ENCODE peak calls at places on chromosomes 4 and X, in seven cellular contexts. W is T-helper 1 cell; P is iris pigment epithelial cell; Y is central memory CD4-positive, alpha-beta T cell; V is GM18507; B is effector memory CD8-positive, alpha-beta T cell; O is mammary epithelial cell. T is an unnamed sample.

GRCh38 chr4:135838889-135839288 is 1637.3 kb upstream of the PABPC4L start:
- DNase-seq in V (no peak), B (no peak), W (no peak), O (no peak), P (peak; percentile 45), Y (no peak), T (no peak)

GRCh38 chrX:17968367-17968766 is 107.3 kb upstream of the RAI2 start:
- DNase-seq in O (no peak), P (no peak), B (no peak), V (no peak), Y (no peak), W (no peak), T (no peak)

GRCh38 chr4:93573285-93573684 is 255.3 kb upstream of the ATOH1 start:
- DNase-seq in Y (no peak), P (no peak), V (no peak), O (no peak), B (no peak), W (no peak), T (no peak)

GRCh38 chr4:91198951-91199350 is 1071.8 kb downstream of the CCSER1 start:
- DNase-seq in W (no peak), Y (no peak), O (no peak), V (no peak), B (no peak), P (peak; percentile 0), T (no peak)

GRCh38 chrX:115191490-115192243 is 2.5 kb downstream of the RBMXL3 start:
- DNase-seq in B (no peak), Y (no peak), P (no peak), W (no peak), V (no peak), O (no peak), T (no peak)

GRCh38 chrX:124332481-124333424 is at the start of gene TEX13D:
- DNase-seq in B (no peak), V (no peak), O (no peak), W (no peak), P (no peak), Y (no peak), T (no peak)

GRCh38 chr4:153432971-153433752 is 33.0 kb upstream of the TMEM131L start:
- DNase-seq in Y (peak; percentile 73), W (peak; percentile 92), O (peak; percentile 94), B (peak; percentile 63), V (peak; percentile 65), P (peak; percentile 97), T (peak; percentile 65)

GRCh38 chr4:184424993-184425758 is 49.2 kb downstream of the IRF2 start:
- DNase-seq in Y (no peak), O (peak; percentile 61), B (no peak), V (no peak), P (no peak), W (no peak), T (no peak)

GRCh38 chr4:153497091-153497531 is 31.0 kb downstream of the TMEM131L start:
- DNase-seq in Y (peak; percentile 66), O (peak; percentile 84), B (no peak), W (peak; percentile 74), P (peak; percentile 68), V (no peak), T (no peak)

GRCh38 chr4:166622425-166622977 is 611.8 kb downstream of the SPOCK3 start:
- DNase-seq in V (no peak), B (no peak), W (no peak), Y (no peak), O (no peak), P (no peak), T (no peak)

GRCh38 chrX:11437642-11438379 is 144.6 kb downstream of the AMELX start:
- DNase-seq in O (no peak), Y (no peak), V (no peak), W (no peak), B (no peak), P (peak; percentile 84), T (peak; percentile 45)

GRCh38 chr4:38531126-38531737 is 132.8 kb upstream of the KLF3 start:
- DNase-seq in O (no peak), Y (no peak), W (no peak), B (no peak), V (no peak), P (peak; percentile 24), T (no peak)

GRCh38 chr4:10172278-10173038 is 55.9 kb upstream of the WDR1 start:
- DNase-seq in Y (no peak), B (no peak), O (no peak), W (no peak), P (no peak), V (no peak), T (peak; percentile 28)

GRCh38 chr4:74451214-74451661 is 6.3 kb downstream of the AREG start:
- DNase-seq in B (no peak), O (peak; percentile 63), W (no peak), V (no peak), P (peak; percentile 79), Y (no peak), T (peak; percentile 95)

GRCh38 chrX:7614616-7615015 is 228.4 kb upstream of the VCX start:
- DNase-seq in B (no peak), W (no peak), O (no peak), Y (no peak), V (no peak), P (no peak), T (no peak)

GRCh38 chr4:40648141-40648540 is 18.5 kb upstream of the RBM47 start:
- DNase-seq in W (no peak), Y (no peak), O (no peak), P (no peak), V (no peak), B (no peak), T (no peak)

GRCh38 chr4:24419147-24420034 is 165.0 kb downstream of the DHX15 start:
- DNase-seq in B (peak; percentile 33), W (peak; percentile 41), O (peak; percentile 50), Y (peak; percentile 30), P (peak; percentile 56), V (peak; percentile 43), T (peak; percentile 26)

GRCh38 chrX:119105826-119106225 is 21.8 kb downstream of the KIAA1210 start:
- DNase-seq in Y (no peak), O (no peak), B (no peak), W (no peak), V (no peak), P (peak; percentile 65), T (no peak)

GRCh38 chr4:40976343-40976742 is 226.6 kb downstream of the NSUN7 start:
- DNase-seq in W (peak; percentile 13), Y (no peak), P (peak; percentile 49), V (no peak), B (no peak), O (peak; percentile 42), T (peak; percentile 55)

GRCh38 chrX:148872881-148873280 is 372.5 kb downstream of the AFF2 start:
- DNase-seq in W (no peak), V (no peak), Y (no peak), B (no peak), P (no peak), O (no peak), T (no peak)

GRCh38 chrX:53440631-53441517 is 6.7 kb upstream of the HSD17B10 start:
- DNase-seq in W (peak; percentile 34), P (peak; percentile 61), V (no peak), O (peak; percentile 72), B (no peak), Y (no peak), T (no peak)

GRCh38 chr4:628346-628745 is 3.0 kb downstream of the PDE6B start:
- DNase-seq in O (no peak), V (no peak), W (no peak), B (no peak), P (no peak), Y (no peak), T (no peak)

GRCh38 chr4:48651869-48652447 is 128.1 kb downstream of the FRYL start:
- DNase-seq in P (no peak), B (no peak), W (no peak), Y (no peak), V (no peak), O (peak; percentile 87), T (no peak)

GRCh38 chr4:28391877-28392276 is 1531.2 kb downstream of the STIM2 start:
- DNase-seq in B (no peak), W (no peak), P (peak; percentile 26), O (peak; percentile 29), V (no peak), Y (no peak), T (no peak)

GRCh38 chrX:20265726-20266681 is 705 bp downstream of the RPS6KA3 start:
- DNase-seq in B (peak; percentile 17), V (no peak), Y (no peak), P (peak; percentile 28), O (peak; percentile 16), W (peak; percentile 20), T (no peak)

GRCh38 chrX:7086384-7086783 is 61.1 kb upstream of the STS start:
- DNase-seq in B (no peak), W (no peak), P (no peak), O (no peak), V (no peak), Y (no peak), T (no peak)

GRCh38 chr4:27148211-27148895 is 287.7 kb downstream of the STIM2 start:
- DNase-seq in O (no peak), W (no peak), B (no peak), V (no peak), P (no peak), Y (no peak), T (no peak)

GRCh38 chr4:185359767-185360446 is 35.8 kb downstream of the LRP2BP start:
- DNase-seq in V (no peak), O (no peak), P (peak; percentile 93), W (no peak), B (no peak), Y (no peak), T (peak; percentile 80)

GRCh38 chr4:155809835-155810234 is 51.0 kb downstream of the GUCY1B1 start:
- DNase-seq in V (peak; percentile 33), O (peak; percentile 59), B (no peak), Y (peak; percentile 25), P (peak; percentile 86), W (peak; percentile 65), T (peak; percentile 44)

GRCh38 chrX:153736071-153736820 is 11.6 kb downstream of the ABCD1 start:
- DNase-seq in O (no peak), W (no peak), V (no peak), B (no peak), Y (no peak), P (no peak), T (no peak)

GRCh38 chr4:174490356-174490969 is 31.8 kb downstream of the HPGD start:
- DNase-seq in O (no peak), Y (no peak), V (no peak), P (peak; percentile 83), W (no peak), B (no peak), T (no peak)

GRCh38 chr4:181528570-181529184 is 714.5 kb upstream of the TENM3 start:
- DNase-seq in B (no peak), O (peak; percentile 43), Y (no peak), P (peak; percentile 61), W (no peak), V (no peak), T (peak; percentile 3)

GRCh38 chrX:101362757-101363156 is 14.2 kb upstream of the TIMM8A start:
- DNase-seq in Y (no peak), O (no peak), P (no peak), W (no peak), B (no peak), V (no peak), T (no peak)

GRCh38 chr4:173269280-173269679 is 64.9 kb downstream of the HMGB2 start:
- DNase-seq in P (no peak), Y (no peak), W (no peak), B (no peak), V (no peak), O (no peak), T (no peak)

T was measured in dermis microvascular lymphatic vessel endothelial cell.